ENCODE peak calls at places on chromosomes 16 and 17, in four cellular contexts. One of them, this sample, is unnamed. For H3K9me3, the result is how much of the 10 kb centered on the place peaks cover.

GRCh38 chr16:87554754-87555427 is 47.4 kb upstream of the JPH3 start:
- DNase-seq in Peyer's patch: no peak
- DNase-seq in ovary: no peak
- DNase-seq in uterus: no peak
- DNase-seq in this sample: no peak

GRCh38 chr16:30967795-30968194 is 10.2 kb downstream of the SETD1A start:
- DNase-seq in ovary: no peak
- DNase-seq in Peyer's patch: no peak
- DNase-seq in uterus: no peak
- DNase-seq in this sample: no peak

GRCh38 chr17:13541032-13541480 is 60.7 kb downstream of the HS3ST3A1 start:
- DNase-seq in uterus: peak
- DNase-seq in ovary: no peak
- DNase-seq in Peyer's patch: no peak
- DNase-seq in this sample: no peak

GRCh38 chr17:31494259-31495048 is 103.0 kb downstream of the RAB11FIP4 start:
- DNase-seq in uterus: no peak
- DNase-seq in Peyer's patch: peak
- DNase-seq in ovary: no peak
- DNase-seq in this sample: peak

GRCh38 chr17:82327757-82328140 is 5.8 kb downstream of the SECTM1 start:
- DNase-seq in Peyer's patch: no peak
- DNase-seq in uterus: no peak
- DNase-seq in ovary: no peak
- DNase-seq in this sample: no peak

GRCh38 chr17:41996855-41997164 is 20.4 kb downstream of the DNAJC7 start:
- DNase-seq in Peyer's patch: no peak
- DNase-seq in uterus: no peak
- DNase-seq in ovary: no peak
- DNase-seq in this sample: no peak

GRCh38 chr16:27991876-27992275 is 71.6 kb downstream of the GSG1L start:
- DNase-seq in Peyer's patch: no peak
- DNase-seq in uterus: no peak
- DNase-seq in ovary: no peak
- DNase-seq in this sample: no peak

GRCh38 chr16:4601317-4602186 is 13.1 kb downstream of the UBALD1 start:
- DNase-seq in uterus: peak
- DNase-seq in ovary: peak
- DNase-seq in Peyer's patch: no peak
- DNase-seq in this sample: no peak

GRCh38 chr16:24132797-24133155 is 123.4 kb upstream of the CACNG3 start:
- DNase-seq in uterus: no peak
- DNase-seq in Peyer's patch: no peak
- DNase-seq in ovary: no peak
- DNase-seq in this sample: no peak

GRCh38 chr17:59465949-59466307 is 99.5 kb upstream of the DHX40 start:
- DNase-seq in ovary: no peak
- DNase-seq in uterus: no peak
- DNase-seq in Peyer's patch: no peak
- DNase-seq in this sample: no peak

GRCh38 chr16:12323007-12323699 is 346.6 kb downstream of the SNX29 start:
- DNase-seq in ovary: no peak
- DNase-seq in uterus: no peak
- DNase-seq in Peyer's patch: no peak
- DNase-seq in this sample: no peak

GRCh38 chr16:64669573-64669972 is 452.3 kb downstream of the CDH11 start:
- DNase-seq in ovary: no peak
- DNase-seq in uterus: no peak
- DNase-seq in Peyer's patch: no peak
- DNase-seq in this sample: no peak

GRCh38 chr17:63946440-63947363 is 14.6 kb upstream of the CD79B start:
- DNase-seq in ovary: no peak
- DNase-seq in uterus: no peak
- DNase-seq in Peyer's patch: peak
- DNase-seq in this sample: peak

GRCh38 chr17:49992191-49992932 is 2.7 kb downstream of the DLX3 start:
- DNase-seq in uterus: no peak
- DNase-seq in ovary: no peak
- DNase-seq in Peyer's patch: no peak
- DNase-seq in this sample: no peak

GRCh38 chr17:37797206-37797605 is 52.3 kb upstream of the HNF1B start:
- DNase-seq in uterus: no peak
- DNase-seq in Peyer's patch: no peak
- DNase-seq in ovary: no peak
- DNase-seq in this sample: no peak

GRCh38 chr17:1724351-1724868 is at the start of gene WDR81:
- DNase-seq in ovary: peak
- DNase-seq in Peyer's patch: peak
- DNase-seq in uterus: peak
- DNase-seq in this sample: peak

GRCh38 chr16:2912330-2913199 is 834 bp downstream of the FLYWCH1 start:
- DNase-seq in Peyer's patch: peak
- DNase-seq in ovary: peak
- DNase-seq in uterus: peak
- DNase-seq in this sample: no peak

GRCh38 chr16:82094942-82095540 is 60.0 kb downstream of the HSD17B2 start:
- DNase-seq in uterus: peak
- DNase-seq in ovary: no peak
- DNase-seq in Peyer's patch: no peak
- DNase-seq in this sample: no peak

GRCh38 chr16:10827691-10828341 is 9.2 kb upstream of the TVP23A start:
- DNase-seq in uterus: peak
- DNase-seq in ovary: peak
- DNase-seq in Peyer's patch: peak
- DNase-seq in this sample: peak

GRCh38 chr16:77599793-77600415 is 122.4 kb upstream of the NUDT7 start:
- DNase-seq in Peyer's patch: no peak
- DNase-seq in uterus: no peak
- DNase-seq in ovary: no peak
- DNase-seq in this sample: no peak

GRCh38 chr16:52424591-52424990 is 122.4 kb downstream of the TOX3 start:
- DNase-seq in uterus: no peak
- DNase-seq in Peyer's patch: no peak
- DNase-seq in ovary: no peak
- DNase-seq in this sample: no peak
- TF ChIP-seq POLR2A in uterus: no peak
- TF ChIP-seq POLR2A in Peyer's patch: no peak
- TF ChIP-seq POLR2A in ovary: no peak
- TF ChIP-seq POLR2A in this sample: no peak

GRCh38 chr16:35258381-35258780 is 1799.0 kb downstream of the TP53TG3F start:
- DNase-seq in Peyer's patch: no peak
- DNase-seq in ovary: no peak
- DNase-seq in uterus: no peak
- DNase-seq in this sample: no peak

GRCh38 chr16:35255186-35255803 is 1795.9 kb downstream of the TP53TG3F start:
- DNase-seq in Peyer's patch: no peak
- DNase-seq in uterus: no peak
- DNase-seq in ovary: no peak
- DNase-seq in this sample: no peak

GRCh38 chr16:35252356-35252936 is 1793.0 kb downstream of the TP53TG3F start:
- DNase-seq in ovary: no peak
- DNase-seq in uterus: no peak
- DNase-seq in Peyer's patch: no peak
- DNase-seq in this sample: no peak

DNA sequence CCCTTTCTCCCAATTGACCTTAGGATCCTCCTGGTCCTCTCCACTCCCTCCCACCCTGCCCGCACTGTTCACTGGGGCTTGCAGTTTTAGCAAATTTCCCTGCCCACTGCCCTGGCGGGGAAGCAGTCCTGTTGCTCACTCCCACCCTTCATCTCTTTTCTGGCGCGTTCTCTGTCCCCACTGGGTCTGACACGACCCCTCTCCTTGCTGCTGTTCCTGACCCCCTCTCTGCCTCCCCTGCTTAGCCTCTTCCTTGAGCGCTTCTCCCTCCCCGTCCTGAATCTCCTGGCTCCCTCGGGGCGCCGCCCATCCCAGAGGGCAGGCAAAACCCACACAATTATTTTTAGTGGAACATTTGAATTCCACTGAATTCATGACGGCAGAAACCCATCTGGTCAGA is 1796.4 kb downstream of the TP53TG3F start:
- DNase-seq in Peyer's patch: no peak
- DNase-seq in ovary: no peak
- DNase-seq in uterus: no peak
- DNase-seq in this sample: no peak
- H3K9me3 ChIP-seq in Peyer's patch: under half
- H3K9me3 ChIP-seq in ovary: under half
- H3K9me3 ChIP-seq in uterus: under half
- H3K9me3 ChIP-seq in this sample: under half

DNA sequence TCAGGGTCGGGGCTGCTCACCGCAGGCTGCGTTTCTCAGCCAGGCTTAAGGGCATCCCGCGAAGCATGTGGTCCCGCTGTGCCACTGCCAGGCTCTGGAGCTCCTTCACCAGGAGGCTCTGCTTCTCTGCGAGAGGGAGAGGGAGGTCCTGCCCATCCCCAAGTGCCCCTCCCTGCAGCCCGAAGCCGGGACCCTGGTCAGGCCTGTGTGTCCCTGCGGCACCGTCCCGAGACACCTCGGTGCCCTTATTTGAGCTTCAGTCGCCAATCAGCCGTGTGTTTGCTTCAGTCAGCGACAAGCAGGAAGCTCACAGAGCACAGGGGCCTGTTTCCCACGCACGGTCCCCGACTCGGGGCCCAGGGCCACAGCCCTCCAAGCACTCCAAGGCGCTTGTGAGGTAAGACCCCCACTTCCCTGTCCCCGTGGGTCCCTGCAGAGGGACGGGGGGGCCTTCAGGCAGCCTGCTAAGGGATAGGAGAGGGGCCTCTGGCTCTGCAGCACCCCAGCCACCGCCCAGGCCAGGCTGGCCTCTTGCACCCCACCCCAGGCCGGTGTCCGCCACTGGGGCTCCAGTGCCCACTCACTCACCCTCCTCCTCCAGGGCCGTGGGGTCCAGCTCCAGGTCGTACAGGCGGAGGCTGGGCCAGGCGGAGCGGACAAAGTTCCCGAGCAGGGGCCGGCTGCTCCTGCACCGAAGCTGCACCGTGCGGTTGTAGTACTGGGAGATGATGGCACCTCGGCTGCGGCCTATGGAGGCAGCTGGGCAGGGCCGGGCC is 3.2 kb downstream of the TMC6 start:
- DNase-seq in Peyer's patch: peak
- DNase-seq in uterus: no peak
- DNase-seq in ovary: no peak
- DNase-seq in this sample: peak
- TF ChIP-seq POLR2A in Peyer's patch: no peak
- TF ChIP-seq POLR2A in uterus: no peak
- TF ChIP-seq POLR2A in ovary: no peak
- TF ChIP-seq POLR2A in this sample: no peak

GRCh38 chr17:61701334-61701733 is 110.3 kb upstream of the NACA2 start:
- DNase-seq in uterus: no peak
- DNase-seq in Peyer's patch: no peak
- DNase-seq in ovary: no peak
- DNase-seq in this sample: no peak
- H3K9me3 ChIP-seq in uterus: under half
- H3K9me3 ChIP-seq in Peyer's patch: under half
- H3K9me3 ChIP-seq in ovary: under half
- H3K9me3 ChIP-seq in this sample: under half

GRCh38 chr17:39737761-39738567 is at the start of gene GRB7:
- DNase-seq in uterus: peak
- DNase-seq in Peyer's patch: no peak
- DNase-seq in ovary: no peak
- DNase-seq in this sample: no peak
- TF ChIP-seq POLR2A in uterus: no peak
- TF ChIP-seq POLR2A in Peyer's patch: peak
- TF ChIP-seq POLR2A in ovary: no peak
- TF ChIP-seq POLR2A in this sample: no peak

DNA sequence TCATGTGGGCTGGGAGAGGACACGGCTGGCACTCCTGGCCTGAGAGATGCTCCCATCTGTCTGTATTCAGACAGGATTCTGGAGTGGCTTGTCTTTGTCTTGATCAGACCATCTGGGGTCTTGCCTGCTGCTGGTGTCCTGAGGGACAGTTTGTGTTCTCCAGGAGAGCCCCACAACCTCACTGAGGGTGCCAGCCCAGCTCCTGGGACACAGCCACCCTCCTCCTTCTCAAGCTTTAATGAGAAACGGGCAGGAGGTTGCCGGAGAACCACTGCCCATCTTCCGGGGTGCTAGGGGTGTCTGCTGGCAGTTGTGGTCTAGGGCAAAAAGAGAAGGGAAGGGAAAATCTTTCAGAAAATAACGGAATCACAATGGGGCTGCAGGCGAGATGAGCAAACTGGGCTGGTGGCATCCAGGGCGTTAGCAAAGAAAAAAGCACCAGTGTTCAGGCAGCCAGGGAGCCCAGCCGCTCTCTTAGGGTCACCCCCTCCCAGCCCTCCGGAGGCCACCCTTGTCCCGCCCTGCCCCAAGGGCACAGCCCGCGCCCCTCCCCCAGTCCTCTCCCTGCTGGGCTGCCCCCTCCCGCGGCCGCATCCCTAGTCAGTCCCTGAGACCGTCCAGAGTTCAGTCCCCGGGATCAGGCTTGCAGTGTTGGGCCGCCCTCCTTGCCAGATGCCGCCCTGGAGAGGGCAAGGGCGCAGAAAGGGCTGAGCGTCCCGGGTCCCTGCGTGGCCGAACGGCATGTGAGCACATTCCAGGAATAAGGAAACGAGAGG is 824.7 kb downstream of the KCNJ18 start:
- DNase-seq in Peyer's patch: no peak
- DNase-seq in uterus: no peak
- DNase-seq in ovary: no peak
- DNase-seq in this sample: no peak
- H3K9me3 ChIP-seq in Peyer's patch: under half
- H3K9me3 ChIP-seq in uterus: under half
- H3K9me3 ChIP-seq in ovary: under half
- H3K9me3 ChIP-seq in this sample: under half

DNA sequence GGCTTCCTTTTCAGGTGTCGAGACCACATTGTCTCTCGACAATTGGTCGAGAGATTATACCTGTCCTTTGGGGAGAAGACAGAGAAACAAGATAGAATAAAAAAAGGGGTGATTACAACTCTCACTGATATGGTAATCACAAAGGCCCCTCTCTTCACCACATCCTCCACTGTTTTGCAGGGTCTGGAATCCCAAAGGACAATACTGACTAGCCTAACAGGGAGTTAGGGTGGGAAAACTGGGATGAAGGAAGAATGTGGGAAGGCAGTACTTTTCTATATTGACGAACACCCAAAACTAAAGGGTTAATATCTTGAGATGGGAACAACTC is 6.1 kb downstream of the ABCA5 start:
- DNase-seq in uterus: no peak
- DNase-seq in Peyer's patch: no peak
- DNase-seq in ovary: no peak
- DNase-seq in this sample: no peak
- TF ChIP-seq POLR2A in uterus: no peak
- TF ChIP-seq POLR2A in Peyer's patch: no peak
- TF ChIP-seq POLR2A in ovary: no peak
- TF ChIP-seq POLR2A in this sample: no peak